ENCODE peak calls at places on chromosome 14, in six cellular contexts. C, Y, A, J, U and R are unnamed samples.

GRCh38 chr14:68140111-68140741 is 320.6 kb downstream of the RAD51B start:
- DNase-seq in C (no peak), Y (no peak), A (no peak), J (no peak), U (no peak), R (peak; percentile 39)

GRCh38 chr14:74706101-74706500 is 6.8 kb downstream of the AREL1 start:
- DNase-seq in C (no peak), Y (no peak), A (no peak), J (no peak), U (no peak), R (no peak)

GRCh38 chr14:44154889-44155288 is 352.2 kb downstream of the FSCB start:
- DNase-seq in C (no peak), Y (peak; percentile 12), A (no peak), J (no peak), U (no peak), R (no peak)

GRCh38 chr14:94110552-94111181 is at the start of gene IFI27:
- DNase-seq in C (peak; percentile 62), Y (no peak), A (no peak), J (no peak), U (no peak), R (peak; percentile 81)

GRCh38 chr14:22829661-22830328 is at the start of gene MRPL52:
- DNase-seq in C (peak; percentile 91), Y (no peak), A (peak; percentile 90), J (peak; percentile 95), U (peak; percentile 89), R (peak; percentile 94)

GRCh38 chr14:55671641-55672040 is 91.6 kb downstream of the KTN1 start:
- DNase-seq in C (no peak), Y (no peak), A (no peak), J (no peak), U (no peak), R (no peak)

GRCh38 chr14:90700928-90701776 is 115.1 kb downstream of the TTC7B start:
- DNase-seq in C (no peak), Y (no peak), A (no peak), J (peak; percentile 81), U (peak; percentile 14), R (no peak)

GRCh38 chr14:72568296-72568992 is 325.5 kb downstream of the DPF3 start:
- DNase-seq in C (no peak), Y (no peak), A (no peak), J (no peak), U (no peak), R (no peak)

GRCh38 chr14:93723001-93723400 is 65.3 kb downstream of the PRIMA1 start:
- DNase-seq in C (no peak), Y (no peak), A (no peak), J (no peak), U (no peak), R (no peak)

GRCh38 chr14:100565650-100566049 is 21.6 kb downstream of the BEGAIN start:
- DNase-seq in C (no peak), Y (no peak), A (no peak), J (no peak), U (no peak), R (no peak)

GRCh38 chr14:105647784-105648608 is 121.6 kb downstream of the TMEM121 start:
- DNase-seq in C (no peak), Y (peak; percentile 91), A (no peak), J (no peak), U (no peak), R (no peak)

GRCh38 chr14:99524091-99524661 is 43.0 kb downstream of the CCNK start:
- DNase-seq in C (no peak), Y (peak; percentile 60), A (no peak), J (peak; percentile 49), U (no peak), R (no peak)

GRCh38 chr14:31278883-31279282 is 71.3 kb upstream of the HECTD1 start:
- DNase-seq in C (no peak), Y (no peak), A (no peak), J (no peak), U (no peak), R (no peak)

GRCh38 chr14:104895786-104896642 is 28.7 kb upstream of the PLD4 start:
- DNase-seq in C (peak; percentile 47), Y (no peak), A (no peak), J (peak; percentile 48), U (no peak), R (peak; percentile 60)

GRCh38 chr14:79544671-79545070 is 666.6 kb downstream of the DIO2 start:
- DNase-seq in C (no peak), Y (no peak), A (no peak), J (no peak), U (no peak), R (no peak)

GRCh38 chr14:32939254-32940065 is 781 bp downstream of the NPAS3 start:
- DNase-seq in C (peak; percentile 66), Y (peak; percentile 86), A (no peak), J (peak; percentile 84), U (no peak), R (peak; percentile 86)

GRCh38 chr14:35285168-35285990 is 6.8 kb upstream of the PSMA6 start:
- DNase-seq in C (no peak), Y (no peak), A (no peak), J (no peak), U (peak; percentile 92), R (no peak)

GRCh38 chr14:102799684-102800562 is 22.7 kb downstream of the TRAF3 start:
- DNase-seq in C (no peak), Y (no peak), A (no peak), J (no peak), U (no peak), R (no peak)

GRCh38 chr14:73662439-73663056 is 17.8 kb downstream of the DNAL1 start:
- DNase-seq in C (no peak), Y (no peak), A (no peak), J (peak; percentile 52), U (no peak), R (no peak)

GRCh38 chr14:38282941-38283340 is 27.0 kb upstream of the CLEC14A start:
- DNase-seq in C (no peak), Y (no peak), A (no peak), J (no peak), U (no peak), R (no peak)